ENCODE peak calls at places on chromosomes 5 and 9, in seven cellular contexts. One of them, this sample, is unnamed.

GRCh38 chr5:157108961-157109360 is at the start of gene HAVCR2:
- DNase-seq in stimulated activated CD8-positive, alpha-beta memory T cell treated with anti-CD3 and anti-CD28 coated beads, Interleukin-15, amount 100 ng/mL, for 48 hours: peak; percentile 38
- DNase-seq in right atrium auricular region: no peak
- DNase-seq in testis: peak; percentile 32
- DNase-seq in mucosa of descending colon: peak; percentile 51
- DNase-seq in heart left ventricle: no peak
- DNase-seq in aorta: no peak
- DNase-seq in this sample: no peak

GRCh38 chr5:85823462-85824426 is 794.0 kb upstream of the COX7C start:
- DNase-seq in stimulated activated CD8-positive, alpha-beta memory T cell treated with anti-CD3 and anti-CD28 coated beads, Interleukin-15, amount 100 ng/mL, for 48 hours: no peak
- DNase-seq in right atrium auricular region: no peak
- DNase-seq in testis: no peak
- DNase-seq in mucosa of descending colon: no peak
- DNase-seq in heart left ventricle: no peak
- DNase-seq in aorta: no peak
- DNase-seq in this sample: no peak

GRCh38 chr9:126514037-126514821 is 99.5 kb upstream of the LMX1B start:
- DNase-seq in stimulated activated CD8-positive, alpha-beta memory T cell treated with anti-CD3 and anti-CD28 coated beads, Interleukin-15, amount 100 ng/mL, for 48 hours: peak; percentile 49
- DNase-seq in right atrium auricular region: no peak
- DNase-seq in testis: peak; percentile 74
- DNase-seq in mucosa of descending colon: peak; percentile 65
- DNase-seq in heart left ventricle: peak; percentile 87
- DNase-seq in aorta: peak; percentile 91
- DNase-seq in this sample: no peak

GRCh38 chr5:176875014-176875550 is 24.1 kb downstream of the HK3 start:
- DNase-seq in stimulated activated CD8-positive, alpha-beta memory T cell treated with anti-CD3 and anti-CD28 coated beads, Interleukin-15, amount 100 ng/mL, for 48 hours: no peak
- DNase-seq in right atrium auricular region: no peak
- DNase-seq in testis: no peak
- DNase-seq in mucosa of descending colon: no peak
- DNase-seq in heart left ventricle: no peak
- DNase-seq in aorta: no peak
- DNase-seq in this sample: no peak

GRCh38 chr9:35518212-35518917 is 28.5 kb downstream of the RUSC2 start:
- DNase-seq in stimulated activated CD8-positive, alpha-beta memory T cell treated with anti-CD3 and anti-CD28 coated beads, Interleukin-15, amount 100 ng/mL, for 48 hours: no peak
- DNase-seq in right atrium auricular region: no peak
- DNase-seq in testis: no peak
- DNase-seq in mucosa of descending colon: no peak
- DNase-seq in heart left ventricle: no peak
- DNase-seq in aorta: no peak
- DNase-seq in this sample: no peak

GRCh38 chr5:35136386-35136785 is 88.6 kb upstream of the AGXT2 start:
- DNase-seq in stimulated activated CD8-positive, alpha-beta memory T cell treated with anti-CD3 and anti-CD28 coated beads, Interleukin-15, amount 100 ng/mL, for 48 hours: peak; percentile 26
- DNase-seq in right atrium auricular region: no peak
- DNase-seq in testis: no peak
- DNase-seq in mucosa of descending colon: no peak
- DNase-seq in heart left ventricle: no peak
- DNase-seq in aorta: no peak
- DNase-seq in this sample: no peak

GRCh38 chr9:107807183-107807582 is 317.6 kb upstream of the KLF4 start:
- DNase-seq in stimulated activated CD8-positive, alpha-beta memory T cell treated with anti-CD3 and anti-CD28 coated beads, Interleukin-15, amount 100 ng/mL, for 48 hours: no peak
- DNase-seq in right atrium auricular region: no peak
- DNase-seq in testis: no peak
- DNase-seq in mucosa of descending colon: no peak
- DNase-seq in heart left ventricle: no peak
- DNase-seq in aorta: no peak
- DNase-seq in this sample: no peak

GRCh38 chr9:73906671-73907070 is 590.5 kb upstream of the RORB start:
- DNase-seq in stimulated activated CD8-positive, alpha-beta memory T cell treated with anti-CD3 and anti-CD28 coated beads, Interleukin-15, amount 100 ng/mL, for 48 hours: no peak
- DNase-seq in right atrium auricular region: no peak
- DNase-seq in testis: no peak
- DNase-seq in mucosa of descending colon: no peak
- DNase-seq in heart left ventricle: no peak
- DNase-seq in aorta: no peak
- DNase-seq in this sample: no peak

GRCh38 chr5:76104027-76104426 is 20.8 kb downstream of the SV2C start:
- DNase-seq in stimulated activated CD8-positive, alpha-beta memory T cell treated with anti-CD3 and anti-CD28 coated beads, Interleukin-15, amount 100 ng/mL, for 48 hours: no peak
- DNase-seq in right atrium auricular region: no peak
- DNase-seq in testis: peak; percentile 40
- DNase-seq in mucosa of descending colon: peak; percentile 63
- DNase-seq in heart left ventricle: no peak
- DNase-seq in aorta: no peak
- DNase-seq in this sample: no peak

GRCh38 chr5:31463341-31463740 is 68.6 kb downstream of the DROSHA start:
- DNase-seq in stimulated activated CD8-positive, alpha-beta memory T cell treated with anti-CD3 and anti-CD28 coated beads, Interleukin-15, amount 100 ng/mL, for 48 hours: no peak
- DNase-seq in right atrium auricular region: no peak
- DNase-seq in testis: no peak
- DNase-seq in mucosa of descending colon: no peak
- DNase-seq in heart left ventricle: no peak
- DNase-seq in aorta: no peak
- DNase-seq in this sample: no peak

GRCh38 chr5:17004441-17005086 is 68.5 kb upstream of the MYO10 start:
- DNase-seq in stimulated activated CD8-positive, alpha-beta memory T cell treated with anti-CD3 and anti-CD28 coated beads, Interleukin-15, amount 100 ng/mL, for 48 hours: no peak
- DNase-seq in right atrium auricular region: no peak
- DNase-seq in testis: no peak
- DNase-seq in mucosa of descending colon: no peak
- DNase-seq in heart left ventricle: no peak
- DNase-seq in aorta: no peak
- DNase-seq in this sample: no peak

GRCh38 chr9:2418619-2419018 is 203.0 kb upstream of the VLDLR start:
- DNase-seq in stimulated activated CD8-positive, alpha-beta memory T cell treated with anti-CD3 and anti-CD28 coated beads, Interleukin-15, amount 100 ng/mL, for 48 hours: no peak
- DNase-seq in right atrium auricular region: no peak
- DNase-seq in testis: peak; percentile 31
- DNase-seq in mucosa of descending colon: no peak
- DNase-seq in heart left ventricle: no peak
- DNase-seq in aorta: no peak
- DNase-seq in this sample: peak; percentile 7

GRCh38 chr9:123784513-123784912 is 145.4 kb downstream of the DENND1A start:
- DNase-seq in stimulated activated CD8-positive, alpha-beta memory T cell treated with anti-CD3 and anti-CD28 coated beads, Interleukin-15, amount 100 ng/mL, for 48 hours: no peak
- DNase-seq in right atrium auricular region: no peak
- DNase-seq in testis: no peak
- DNase-seq in mucosa of descending colon: no peak
- DNase-seq in heart left ventricle: no peak
- DNase-seq in aorta: no peak
- DNase-seq in this sample: no peak

GRCh38 chr5:32964246-32964645 is 253.1 kb downstream of the NPR3 start:
- DNase-seq in stimulated activated CD8-positive, alpha-beta memory T cell treated with anti-CD3 and anti-CD28 coated beads, Interleukin-15, amount 100 ng/mL, for 48 hours: no peak
- DNase-seq in right atrium auricular region: no peak
- DNase-seq in testis: no peak
- DNase-seq in mucosa of descending colon: no peak
- DNase-seq in heart left ventricle: no peak
- DNase-seq in aorta: no peak
- DNase-seq in this sample: no peak

GRCh38 chr9:75086443-75087278 is 1.3 kb downstream of the NMRK1 start:
- DNase-seq in stimulated activated CD8-positive, alpha-beta memory T cell treated with anti-CD3 and anti-CD28 coated beads, Interleukin-15, amount 100 ng/mL, for 48 hours: no peak
- DNase-seq in right atrium auricular region: no peak
- DNase-seq in testis: no peak
- DNase-seq in mucosa of descending colon: peak; percentile 65
- DNase-seq in heart left ventricle: no peak
- DNase-seq in aorta: no peak
- DNase-seq in this sample: no peak

GRCh38 chr5:82347213-82347947 is 69.2 kb upstream of the RPS23 start:
- DNase-seq in stimulated activated CD8-positive, alpha-beta memory T cell treated with anti-CD3 and anti-CD28 coated beads, Interleukin-15, amount 100 ng/mL, for 48 hours: no peak
- DNase-seq in right atrium auricular region: peak; percentile 73
- DNase-seq in testis: peak; percentile 36
- DNase-seq in mucosa of descending colon: no peak
- DNase-seq in heart left ventricle: no peak
- DNase-seq in aorta: peak; percentile 81
- DNase-seq in this sample: no peak

GRCh38 chr5:160133071-160133917 is 14.0 kb upstream of the PWWP2A start:
- DNase-seq in stimulated activated CD8-positive, alpha-beta memory T cell treated with anti-CD3 and anti-CD28 coated beads, Interleukin-15, amount 100 ng/mL, for 48 hours: no peak
- DNase-seq in right atrium auricular region: peak; percentile 71
- DNase-seq in testis: peak; percentile 86
- DNase-seq in mucosa of descending colon: peak; percentile 22
- DNase-seq in heart left ventricle: no peak
- DNase-seq in aorta: peak; percentile 84
- DNase-seq in this sample: peak; percentile 7

GRCh38 chr9:133477992-133478850 is 678 bp downstream of the SLC2A6 start:
- DNase-seq in stimulated activated CD8-positive, alpha-beta memory T cell treated with anti-CD3 and anti-CD28 coated beads, Interleukin-15, amount 100 ng/mL, for 48 hours: no peak
- DNase-seq in right atrium auricular region: no peak
- DNase-seq in testis: no peak
- DNase-seq in mucosa of descending colon: no peak
- DNase-seq in heart left ventricle: peak; percentile 72
- DNase-seq in aorta: no peak
- DNase-seq in this sample: no peak

GRCh38 chr9:118009585-118009984 is 305.4 kb downstream of the TLR4 start:
- DNase-seq in stimulated activated CD8-positive, alpha-beta memory T cell treated with anti-CD3 and anti-CD28 coated beads, Interleukin-15, amount 100 ng/mL, for 48 hours: no peak
- DNase-seq in right atrium auricular region: no peak
- DNase-seq in testis: no peak
- DNase-seq in mucosa of descending colon: no peak
- DNase-seq in heart left ventricle: no peak
- DNase-seq in aorta: no peak
- DNase-seq in this sample: no peak

GRCh38 chr5:114237766-114238165 is 124.1 kb upstream of the KCNN2 start:
- DNase-seq in stimulated activated CD8-positive, alpha-beta memory T cell treated with anti-CD3 and anti-CD28 coated beads, Interleukin-15, amount 100 ng/mL, for 48 hours: no peak
- DNase-seq in right atrium auricular region: no peak
- DNase-seq in testis: no peak
- DNase-seq in mucosa of descending colon: no peak
- DNase-seq in heart left ventricle: no peak
- DNase-seq in aorta: no peak
- DNase-seq in this sample: no peak

GRCh38 chr5:169429044-169429443 is 128.1 kb upstream of the SLIT3 start:
- DNase-seq in stimulated activated CD8-positive, alpha-beta memory T cell treated with anti-CD3 and anti-CD28 coated beads, Interleukin-15, amount 100 ng/mL, for 48 hours: no peak
- DNase-seq in right atrium auricular region: no peak
- DNase-seq in testis: no peak
- DNase-seq in mucosa of descending colon: no peak
- DNase-seq in heart left ventricle: no peak
- DNase-seq in aorta: no peak
- DNase-seq in this sample: no peak

GRCh38 chr9:109329274-109330258 is 8.7 kb upstream of the EPB41L4B start:
- DNase-seq in stimulated activated CD8-positive, alpha-beta memory T cell treated with anti-CD3 and anti-CD28 coated beads, Interleukin-15, amount 100 ng/mL, for 48 hours: no peak
- DNase-seq in right atrium auricular region: peak; percentile 84
- DNase-seq in testis: peak; percentile 57
- DNase-seq in mucosa of descending colon: peak; percentile 73
- DNase-seq in heart left ventricle: no peak
- DNase-seq in aorta: peak; percentile 88
- DNase-seq in this sample: no peak

GRCh38 chr5:164649266-164649665 is 1143.8 kb downstream of the MAT2B start:
- DNase-seq in stimulated activated CD8-positive, alpha-beta memory T cell treated with anti-CD3 and anti-CD28 coated beads, Interleukin-15, amount 100 ng/mL, for 48 hours: no peak
- DNase-seq in right atrium auricular region: no peak
- DNase-seq in testis: no peak
- DNase-seq in mucosa of descending colon: no peak
- DNase-seq in heart left ventricle: no peak
- DNase-seq in aorta: no peak
- DNase-seq in this sample: no peak

GRCh38 chr9:113471566-113471965 is 8.0 kb downstream of the RGS3 start:
- DNase-seq in stimulated activated CD8-positive, alpha-beta memory T cell treated with anti-CD3 and anti-CD28 coated beads, Interleukin-15, amount 100 ng/mL, for 48 hours: no peak
- DNase-seq in right atrium auricular region: peak; percentile 18
- DNase-seq in testis: peak; percentile 4
- DNase-seq in mucosa of descending colon: no peak
- DNase-seq in heart left ventricle: no peak
- DNase-seq in aorta: no peak
- DNase-seq in this sample: no peak

GRCh38 chr9:31597977-31598376 is 786.5 kb upstream of the ACO1 start:
- DNase-seq in stimulated activated CD8-positive, alpha-beta memory T cell treated with anti-CD3 and anti-CD28 coated beads, Interleukin-15, amount 100 ng/mL, for 48 hours: no peak
- DNase-seq in right atrium auricular region: no peak
- DNase-seq in testis: no peak
- DNase-seq in mucosa of descending colon: no peak
- DNase-seq in heart left ventricle: no peak
- DNase-seq in aorta: no peak
- DNase-seq in this sample: no peak

GRCh38 chr9:34985311-34985899 is 4.1 kb upstream of the DNAJB5 start:
- DNase-seq in stimulated activated CD8-positive, alpha-beta memory T cell treated with anti-CD3 and anti-CD28 coated beads, Interleukin-15, amount 100 ng/mL, for 48 hours: peak; percentile 36
- DNase-seq in right atrium auricular region: no peak
- DNase-seq in testis: peak; percentile 91
- DNase-seq in mucosa of descending colon: peak; percentile 80
- DNase-seq in heart left ventricle: no peak
- DNase-seq in aorta: no peak
- DNase-seq in this sample: no peak

GRCh38 chr5:127228540-127229184 is 61.9 kb upstream of the MEGF10 start:
- DNase-seq in stimulated activated CD8-positive, alpha-beta memory T cell treated with anti-CD3 and anti-CD28 coated beads, Interleukin-15, amount 100 ng/mL, for 48 hours: no peak
- DNase-seq in right atrium auricular region: no peak
- DNase-seq in testis: peak; percentile 28
- DNase-seq in mucosa of descending colon: peak; percentile 19
- DNase-seq in heart left ventricle: no peak
- DNase-seq in aorta: peak; percentile 54
- DNase-seq in this sample: no peak

GRCh38 chr9:136539427-136540412 is 6.1 kb downstream of the NOTCH1 start:
- DNase-seq in stimulated activated CD8-positive, alpha-beta memory T cell treated with anti-CD3 and anti-CD28 coated beads, Interleukin-15, amount 100 ng/mL, for 48 hours: peak; percentile 95
- DNase-seq in right atrium auricular region: peak; percentile 96
- DNase-seq in testis: peak; percentile 74
- DNase-seq in mucosa of descending colon: peak; percentile 96
- DNase-seq in heart left ventricle: peak; percentile 94
- DNase-seq in aorta: peak; percentile 92
- DNase-seq in this sample: no peak

GRCh38 chr5:56729488-56729887 is 85.9 kb upstream of the MAP3K1 start:
- DNase-seq in stimulated activated CD8-positive, alpha-beta memory T cell treated with anti-CD3 and anti-CD28 coated beads, Interleukin-15, amount 100 ng/mL, for 48 hours: no peak
- DNase-seq in right atrium auricular region: no peak
- DNase-seq in testis: no peak
- DNase-seq in mucosa of descending colon: no peak
- DNase-seq in heart left ventricle: no peak
- DNase-seq in aorta: no peak
- DNase-seq in this sample: no peak

GRCh38 chr5:124524552-124525232 is 221.7 kb downstream of the ZNF608 start:
- DNase-seq in stimulated activated CD8-positive, alpha-beta memory T cell treated with anti-CD3 and anti-CD28 coated beads, Interleukin-15, amount 100 ng/mL, for 48 hours: no peak
- DNase-seq in right atrium auricular region: no peak
- DNase-seq in testis: no peak
- DNase-seq in mucosa of descending colon: no peak
- DNase-seq in heart left ventricle: no peak
- DNase-seq in aorta: no peak
- DNase-seq in this sample: no peak

GRCh38 chr9:27784999-27785713 is 211.9 kb upstream of the C9orf72 start:
- DNase-seq in stimulated activated CD8-positive, alpha-beta memory T cell treated with anti-CD3 and anti-CD28 coated beads, Interleukin-15, amount 100 ng/mL, for 48 hours: peak; percentile 17
- DNase-seq in right atrium auricular region: no peak
- DNase-seq in testis: no peak
- DNase-seq in mucosa of descending colon: no peak
- DNase-seq in heart left ventricle: no peak
- DNase-seq in aorta: no peak
- DNase-seq in this sample: no peak

GRCh38 chr5:173114536-173114935 is 29.8 kb upstream of the BNIP1 start:
- DNase-seq in stimulated activated CD8-positive, alpha-beta memory T cell treated with anti-CD3 and anti-CD28 coated beads, Interleukin-15, amount 100 ng/mL, for 48 hours: no peak
- DNase-seq in right atrium auricular region: no peak
- DNase-seq in testis: no peak
- DNase-seq in mucosa of descending colon: no peak
- DNase-seq in heart left ventricle: no peak
- DNase-seq in aorta: no peak
- DNase-seq in this sample: no peak

GRCh38 chr5:51414516-51414915 is 31.3 kb downstream of the ISL1 start:
- DNase-seq in stimulated activated CD8-positive, alpha-beta memory T cell treated with anti-CD3 and anti-CD28 coated beads, Interleukin-15, amount 100 ng/mL, for 48 hours: no peak
- DNase-seq in right atrium auricular region: no peak
- DNase-seq in testis: no peak
- DNase-seq in mucosa of descending colon: no peak
- DNase-seq in heart left ventricle: no peak
- DNase-seq in aorta: no peak
- DNase-seq in this sample: no peak

GRCh38 chr5:128264567-128264966 is 181.0 kb downstream of the SLC12A2 start:
- DNase-seq in stimulated activated CD8-positive, alpha-beta memory T cell treated with anti-CD3 and anti-CD28 coated beads, Interleukin-15, amount 100 ng/mL, for 48 hours: no peak
- DNase-seq in right atrium auricular region: no peak
- DNase-seq in testis: no peak
- DNase-seq in mucosa of descending colon: no peak
- DNase-seq in heart left ventricle: no peak
- DNase-seq in aorta: no peak
- DNase-seq in this sample: no peak

GRCh38 chr9:137228515-137228967 is 1.2 kb downstream of the RNF224 start:
- DNase-seq in stimulated activated CD8-positive, alpha-beta memory T cell treated with anti-CD3 and anti-CD28 coated beads, Interleukin-15, amount 100 ng/mL, for 48 hours: no peak
- DNase-seq in right atrium auricular region: no peak
- DNase-seq in testis: no peak
- DNase-seq in mucosa of descending colon: no peak
- DNase-seq in heart left ventricle: no peak
- DNase-seq in aorta: no peak
- DNase-seq in this sample: no peak

This sample was measured in cerebellar nuclear complex.